ENCODE peak calls at places on chromosomes 13 and 19, in four cellular contexts. W is stimulated activated CD4-positive, alpha-beta T cell treated with anti-CD3 and anti-CD28 coated beads, Interleukin-1b, Interleukin-23, amount 100 ng/mL, for 1 hour; E is hippocampal formation; M is activated naive CD4-positive, alpha-beta T cell treated with anti-CD3 and anti-CD28 coated beads, Interleukin-2, amount 10 ng/mL, durations not matched to agents 7 days and 5 days. I is an unnamed sample.

GRCh38 chr13:95704510-95704909 is 27.6 kb downstream of the DNAJC3 start:
- DNase-seq in E (no peak), W (no peak), M (no peak), I (no peak)

GRCh38 chr19:18294467-18294864 is 13.0 kb upstream of the JUND start:
- DNase-seq in E (peak; percentile 12), M (peak; percentile 95), W (peak; percentile 73), I (no peak)

GRCh38 chr13:46386426-46386995 is 541 bp downstream of the RUBCNL start:
- DNase-seq in E (no peak), M (no peak), W (no peak), I (no peak)

GRCh38 chr13:31824705-31825512 is 85.6 kb downstream of the RXFP2 start:
- DNase-seq in W (no peak), M (no peak), E (peak; percentile 20), I (peak; percentile 28)

GRCh38 chr19:48806518-48806817 is 4.4 kb downstream of the BCAT2 start:
- DNase-seq in W (no peak), M (peak; percentile 68), E (peak; percentile 76), I (no peak)

GRCh38 chr19:53076984-53077383 is 26.2 kb downstream of the ZNF160 start:
- DNase-seq in W (no peak), M (no peak), E (peak; percentile 58), I (peak; percentile 66)

GRCh38 chr13:51284339-51284738 is 55.2 kb upstream of the SERPINE3 start:
- DNase-seq in W (no peak), E (no peak), M (no peak), I (no peak)

GRCh38 chr19:48635263-48635965 is 1.8 kb downstream of the DBP start:
- DNase-seq in E (no peak), W (peak; percentile 42), M (peak; percentile 82), I (no peak)

GRCh38 chr19:46992699-46993535 is 26.7 kb upstream of the NPAS1 start:
- DNase-seq in M (no peak), W (no peak), E (no peak), I (no peak)

GRCh38 chr13:22032905-22033304 is 362.0 kb downstream of the FGF9 start:
- DNase-seq in E (no peak), W (no peak), M (no peak), I (no peak)

GRCh38 chr19:3664879-3665642 is 35.2 kb downstream of the PIP5K1C start:
- DNase-seq in E (no peak), M (no peak), W (no peak), I (no peak)

GRCh38 chr19:41328157-41328817 is 18.3 kb downstream of the CCDC97 start:
- DNase-seq in W (peak; percentile 26), M (no peak), E (no peak), I (no peak)

GRCh38 chr13:99796175-99796819 is 175.3 kb downstream of the ZIC5 start:
- DNase-seq in E (no peak), W (no peak), M (peak; percentile 68), I (no peak)

GRCh38 chr13:45068036-45069001 is 52.0 kb upstream of the GTF2F2 start:
- DNase-seq in W (no peak), E (no peak), M (no peak), I (no peak)

I was measured in putamen.